ENCODE peak calls at places on chromosomes 13 and 19, in five cellular contexts. L, P, J, G and Z are unnamed samples.
A peak's percentile ranks its signal among the peaks of the same experiment; 100 is the strongest.

GRCh38 chr13:75319244-75319643 is 162.7 kb downstream of the TBC1D4 start:
- DNase-seq in L (no peak), P (peak; percentile 16), G (no peak), J (no peak), Z (no peak)

GRCh38 chr19:19434483-19435045 is 29.1 kb downstream of the GATAD2A start:
- DNase-seq in G (no peak), P (no peak), J (no peak), L (no peak), Z (no peak)

GRCh38 chr19:29303707-29304090 is 90.7 kb upstream of the UQCRFS1 start:
- DNase-seq in G (no peak), P (no peak), L (no peak), J (no peak), Z (no peak)

GRCh38 chr13:42728507-42729180 is 52.7 kb upstream of the FAM216B start:
- DNase-seq in P (no peak), J (no peak), G (no peak), L (no peak), Z (no peak)

GRCh38 chr13:42233726-42234125 is 38.2 kb upstream of the AKAP11 start:
- DNase-seq in P (peak; percentile 3), J (no peak), L (no peak), G (no peak), Z (no peak)

GRCh38 chr13:80235559-80236296 is 105.2 kb downstream of the SPRY2 start:
- DNase-seq in G (no peak), P (no peak), L (no peak), J (no peak), Z (no peak)

GRCh38 chr19:3098515-3099346 is 4.6 kb downstream of the GNA11 start:
- DNase-seq in G (no peak), P (no peak), L (no peak), J (no peak), Z (no peak)

GRCh38 chr13:75754936-75755335 is 118.8 kb downstream of the LMO7 start:
- DNase-seq in G (no peak), L (no peak), P (no peak), J (no peak), Z (no peak)

GRCh38 chr19:10625003-10625761 is at the start of gene SLC44A2:
- DNase-seq in J (peak; percentile 21), P (no peak), L (peak; percentile 38), G (no peak), Z (peak; percentile 93)

GRCh38 chr19:33396701-33397535 is 23.4 kb downstream of the CEBPG start:
- DNase-seq in G (no peak), L (no peak), J (no peak), P (peak; percentile 95), Z (peak; percentile 27)

GRCh38 chr13:80361883-80362327 is 21.0 kb upstream of the SPRY2 start:
- DNase-seq in L (no peak), G (no peak), P (peak; percentile 87), J (peak; percentile 46), Z (no peak)

GRCh38 chr13:75196112-75196855 is 285.7 kb downstream of the TBC1D4 start:
- DNase-seq in G (no peak), P (no peak), L (no peak), J (no peak), Z (no peak)

GRCh38 chr19:1874554-1875185 is 10.6 kb downstream of the ABHD17A start:
- DNase-seq in L (no peak), G (no peak), P (no peak), J (no peak), Z (no peak)

GRCh38 chr19:38034153-38034835 is 127.3 kb downstream of the SIPA1L3 start:
- DNase-seq in P (no peak), G (no peak), J (no peak), L (no peak), Z (no peak)

GRCh38 chr19:45161715-45162463 is 1.1 kb upstream of the NKPD1 start:
- DNase-seq in J (peak; percentile 66), G (no peak), P (no peak), L (no peak), Z (peak; percentile 89)

GRCh38 chr19:746956-747355 is 4.0 kb upstream of the MISP start:
- DNase-seq in L (no peak), P (no peak), J (no peak), G (no peak), Z (no peak)

GRCh38 chr13:94617389-94618000 is 15.8 kb downstream of the GPR180 start:
- DNase-seq in J (no peak), P (peak; percentile 21), L (no peak), G (no peak), Z (peak; percentile 32)
- TF ChIP-seq YY1 in J (no peak), P (no peak), L (no peak), G (no peak), Z (no peak)

GRCh38 chr13:62512194-62513141 is 1096.8 kb upstream of the PCDH20 start:
- DNase-seq in J (peak; percentile 1), P (peak; percentile 29), L (peak; percentile 35), G (no peak), Z (peak; percentile 23)

GRCh38 chr13:62510906-62511655 is 1095.4 kb upstream of the PCDH20 start:
- DNase-seq in L (no peak), J (no peak), P (no peak), G (peak; percentile 21), Z (no peak)
- TF ChIP-seq YY1 in L (no peak), J (no peak), P (no peak), G (no peak), Z (no peak)

GRCh38 chr19:55488986-55489710 is 912 bp downstream of the SSC5D start:
- DNase-seq in P (no peak), L (no peak), G (no peak), J (no peak), Z (peak; percentile 62)

GRCh38 chr19:55489711-55490477 is 1.7 kb downstream of the SSC5D start:
- DNase-seq in L (no peak), J (no peak), P (no peak), G (no peak), Z (no peak)

GRCh38 chr19:55486971-55487883 is 1.0 kb upstream of the SSC5D start:
- DNase-seq in L (no peak), P (peak; percentile 23), J (peak; percentile 55), G (no peak), Z (peak; percentile 72)

GRCh38 chr19:55486043-55486970 is 1.3 kb downstream of the NAT14 start:
- DNase-seq in J (no peak), P (no peak), L (no peak), G (no peak), Z (peak; percentile 80)

GRCh38 chr19:55487884-55488687 is at the start of gene SSC5D:
- DNase-seq in P (no peak), J (peak; percentile 70), G (no peak), L (no peak), Z (peak; percentile 78)
- TF ChIP-seq YY1 in P (no peak), J (no peak), G (no peak), L (no peak), Z (no peak)

GRCh38 chr13:31011193-31011860 is 78.9 kb downstream of the TEX26 start:
- DNase-seq in L (no peak), G (no peak), J (no peak), P (no peak), Z (no peak)

GRCh38 chr13:31012285-31013024 is 80.0 kb downstream of the TEX26 start:
- DNase-seq in G (no peak), J (peak; percentile 8), L (no peak), P (peak; percentile 3), Z (peak; percentile 70)

GRCh38 chr13:31007392-31007791 is 74.9 kb downstream of the TEX26 start:
- DNase-seq in G (no peak), L (no peak), P (no peak), J (no peak), Z (peak; percentile 60)

GRCh38 chr13:31008400-31009115 is 76.1 kb downstream of the TEX26 start:
- DNase-seq in J (no peak), L (no peak), G (no peak), P (no peak), Z (no peak)

DNA sequence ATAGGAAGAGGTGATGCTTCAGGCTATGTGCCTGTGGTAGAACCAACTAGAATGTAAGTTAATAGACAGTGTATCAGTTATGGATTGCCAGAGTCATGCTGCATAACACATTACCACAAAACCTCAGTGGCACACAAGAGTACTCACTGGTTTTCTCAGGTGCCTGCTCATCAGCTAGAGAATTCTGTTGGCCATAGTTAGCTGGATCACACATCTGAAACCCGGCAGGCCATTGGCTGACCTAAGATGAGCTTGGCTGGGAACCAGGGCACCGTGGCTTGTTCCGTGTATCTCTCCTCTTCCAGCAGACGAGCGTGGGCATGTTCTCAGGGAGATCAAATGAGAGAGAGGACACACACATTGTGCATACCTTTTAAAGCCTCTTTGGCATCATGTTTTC is 76.7 kb downstream of the TEX26 start:
- DNase-seq in L (no peak), P (no peak), J (no peak), G (no peak), Z (no peak)
- TF ChIP-seq YY1 in L (no peak), P (no peak), J (no peak), G (no peak), Z (no peak)

DNA sequence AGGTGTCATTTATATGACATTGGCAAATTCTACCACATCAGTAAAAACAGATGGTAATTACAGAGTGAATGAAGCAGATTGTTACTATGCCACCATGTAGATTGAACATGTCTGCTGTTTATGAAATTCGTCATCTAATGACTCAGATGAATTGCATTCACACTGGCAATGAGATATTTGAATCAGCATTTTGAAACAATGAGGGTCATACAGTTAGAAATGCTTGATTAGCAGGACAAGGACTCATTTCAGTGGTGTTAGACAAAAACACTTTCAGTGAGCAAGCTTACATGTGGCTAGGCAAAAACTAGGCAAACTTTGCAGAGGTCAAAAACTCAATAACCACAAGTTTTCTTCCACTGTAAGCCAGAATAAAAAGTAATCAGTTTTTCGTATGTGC is 1165.0 kb downstream of the SLITRK1 start:
- DNase-seq in J (no peak), L (no peak), G (no peak), P (no peak), Z (no peak)
- TF ChIP-seq YY1 in J (no peak), L (no peak), G (no peak), P (no peak), Z (no peak)

GRCh38 chr19:41707502-41707812 is 969 bp upstream of the CEACAM5 start:
- DNase-seq in G (no peak), L (no peak), J (no peak), P (no peak), Z (no peak)

GRCh38 chr19:41711376-41712261 is 3.2 kb downstream of the CEACAM5 start:
- DNase-seq in G (no peak), P (no peak), L (no peak), J (no peak), Z (no peak)

GRCh38 chr19:41707871-41708371 is 505 bp upstream of the CEACAM5 start:
- DNase-seq in L (no peak), G (no peak), P (no peak), J (no peak), Z (no peak)

GRCh38 chr19:41708481-41708880 is at the start of gene CEACAM5:
- DNase-seq in L (no peak), P (no peak), J (no peak), G (no peak), Z (no peak)

DNA sequence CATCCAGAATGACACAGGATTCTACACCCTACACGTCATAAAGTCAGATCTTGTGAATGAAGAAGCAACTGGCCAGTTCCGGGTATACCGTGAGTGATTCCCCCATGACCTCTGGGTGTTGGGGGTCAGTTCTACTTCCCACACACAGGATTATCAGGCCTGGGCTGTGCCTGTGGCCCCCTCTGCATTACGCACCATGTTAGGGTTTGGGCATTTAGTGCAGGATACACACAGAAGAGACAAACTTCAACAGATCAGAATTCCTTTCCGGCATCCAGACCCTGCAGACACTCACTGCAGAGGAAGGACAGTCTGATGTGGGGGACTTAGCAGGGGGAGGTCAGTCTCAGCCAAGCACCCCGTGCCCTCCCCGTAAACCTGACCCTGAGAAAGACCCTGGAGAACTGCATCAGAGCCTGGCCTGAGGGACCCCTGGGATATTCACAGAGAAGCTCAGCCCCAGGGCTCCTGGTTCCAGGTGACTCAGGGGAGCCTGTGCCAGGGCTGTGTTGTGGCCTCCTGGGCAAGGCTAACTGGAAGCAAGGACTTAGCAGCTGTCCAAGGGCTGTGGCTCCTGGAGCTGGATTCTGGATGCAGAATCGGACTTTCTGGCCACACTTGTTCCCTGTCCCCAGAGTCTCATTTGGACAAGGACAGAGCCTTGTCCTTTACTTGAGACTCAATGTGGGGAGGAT is 1.7 kb downstream of the CEACAM5 start:
- DNase-seq in L (no peak), J (no peak), P (no peak), G (no peak), Z (no peak)
- TF ChIP-seq YY1 in L (no peak), J (no peak), P (no peak), G (no peak), Z (no peak)